ENCODE peak calls at places on chromosomes 16 and 17, in five cellular contexts. L is caudate nucleus; X is activated CD8-positive, alpha-beta T cell treated with anti-CD3 and anti-CD28 coated beads, Interleukin-2, amount 10 ng/mL, durations not matched to agents 7 days and 5 days; I is stimulated activated naive CD8-positive, alpha-beta T cell treated with anti-CD3 and anti-CD28 coated beads, Interleukin-15, Interleukin-2, amounts not matched to agents 100 U/mL and 50 U/mL, for 24 hours; V is cardiac fibroblast. E is an unnamed sample.
A peak's percentile ranks its signal among the peaks of the same experiment; 100 is the strongest.

GRCh38 chr16:23871924-23872323 is 36.1 kb downstream of the PRKCB start:
- DNase-seq in X (no peak), V (no peak), L (no peak), I (no peak), E (no peak)

GRCh38 chr17:78979780-78980623 is at the start of gene LGALS3BP:
- DNase-seq in L (peak; percentile 84), X (peak; percentile 55), V (peak; percentile 94), I (peak; percentile 28), E (no peak)

GRCh38 chr16:79272141-79272577 is 328.4 kb downstream of the MAF start:
- DNase-seq in X (peak; percentile 89), L (no peak), I (peak; percentile 74), V (no peak), E (no peak)

GRCh38 chr16:1559446-1559975 is 26.0 kb downstream of the TMEM204 start:
- DNase-seq in V (no peak), X (peak; percentile 74), I (no peak), L (no peak), E (no peak)

GRCh38 chr16:86379505-86379846 is 130.9 kb upstream of the FOXF1 start:
- DNase-seq in I (no peak), V (peak; percentile 75), L (no peak), X (no peak), E (no peak)

GRCh38 chr16:79607587-79607986 is 7.0 kb upstream of the MAF start:
- DNase-seq in I (no peak), X (no peak), V (peak; percentile 42), L (no peak), E (no peak)

GRCh38 chr16:56600398-56600999 is 7.9 kb upstream of the MT2A start:
- DNase-seq in I (peak; percentile 20), V (peak; percentile 67), X (peak; percentile 60), L (peak; percentile 59), E (no peak)

GRCh38 chr16:7013990-7014389 is 318.7 kb upstream of the RBFOX1 start:
- DNase-seq in V (no peak), I (no peak), X (no peak), L (no peak), E (no peak)

GRCh38 chr17:35160354-35161201 is 13.0 kb downstream of the UNC45B start:
- DNase-seq in X (peak; percentile 44), I (peak; percentile 48), L (no peak), V (no peak), E (no peak)

GRCh38 chr17:3659541-3660111 is 8.8 kb downstream of the TAX1BP3 start:
- DNase-seq in L (no peak), X (no peak), I (no peak), V (peak; percentile 95), E (no peak)

GRCh38 chr17:7549401-7550055 is 670 bp downstream of the TNFSF12 start:
- DNase-seq in L (peak; percentile 88), I (peak; percentile 51), V (no peak), X (peak; percentile 64), E (no peak)

GRCh38 chr17:66098040-66098439 is 93.9 kb downstream of the CEP112 start:
- DNase-seq in X (no peak), I (no peak), L (no peak), V (no peak), E (no peak)

GRCh38 chr17:15091825-15092224 is 173.3 kb downstream of the PMP22 start:
- DNase-seq in L (no peak), I (no peak), V (peak; percentile 3), X (no peak), E (no peak)

GRCh38 chr16:84547539-84548058 is 43.1 kb upstream of the MEAK7 start:
- DNase-seq in I (peak; percentile 63), X (peak; percentile 30), V (no peak), L (no peak), E (no peak)

GRCh38 chr17:71765437-71765836 is 355.4 kb upstream of the SOX9 start:
- DNase-seq in L (no peak), I (no peak), X (no peak), V (no peak), E (no peak)

GRCh38 chr16:49483251-49483650 is 109.6 kb downstream of the C16orf78 start:
- DNase-seq in V (no peak), X (no peak), L (no peak), I (no peak), E (no peak)

GRCh38 chr17:28900986-28901726 is 1.7 kb downstream of the DHRS13 start:
- DNase-seq in X (no peak), I (no peak), V (no peak), L (no peak), E (no peak)

GRCh38 chr17:38914741-38915638 is 10.4 kb upstream of the LASP1NB start:
- DNase-seq in V (no peak), X (no peak), L (no peak), I (no peak), E (no peak)

GRCh38 chr16:7209598-7209997 is 123.0 kb upstream of the RBFOX1 start:
- DNase-seq in I (no peak), X (no peak), V (no peak), L (peak; percentile 53), E (no peak)

GRCh38 chr16:57111420-57111819 is 19.0 kb downstream of the CPNE2 start:
- DNase-seq in V (no peak), X (no peak), L (no peak), I (no peak), E (peak; percentile 33)

GRCh38 chr17:42378597-42379594 is 9.3 kb downstream of the STAT3 start:
- DNase-seq in I (no peak), X (no peak), V (peak; percentile 46), L (no peak), E (no peak)

GRCh38 chr17:79220715-79221291 is 146.2 kb downstream of the ENGASE start:
- DNase-seq in X (no peak), I (no peak), V (no peak), L (no peak), E (no peak)

GRCh38 chr17:49511810-49512209 is 16.7 kb downstream of the NGFR start:
- DNase-seq in L (no peak), X (no peak), V (no peak), I (no peak), E (no peak)

GRCh38 chr16:72372646-72373045 is 200.7 kb upstream of the PMFBP1 start:
- DNase-seq in I (no peak), L (no peak), V (peak; percentile 13), X (no peak), E (no peak)

GRCh38 chr17:6043405-6043804 is 26.8 kb upstream of the WSCD1 start:
- DNase-seq in I (no peak), V (no peak), X (no peak), L (no peak), E (no peak)

GRCh38 chr17:75163074-75163473 is 8.8 kb upstream of the JPT1 start:
- DNase-seq in I (no peak), L (no peak), X (no peak), V (no peak), E (no peak)

GRCh38 chr16:3754304-3754703 is 37.0 kb upstream of the TRAP1 start:
- DNase-seq in L (no peak), X (no peak), I (no peak), V (peak; percentile 32), E (no peak)

GRCh38 chr16:58863761-58864160 is 129.6 kb upstream of the GOT2 start:
- DNase-seq in X (no peak), I (no peak), V (no peak), L (no peak), E (no peak)

GRCh38 chr16:18789850-18790706 is at the start of gene RPS15A:
- DNase-seq in I (peak; percentile 91), L (peak; percentile 96), V (peak; percentile 98), X (peak; percentile 97), E (peak; percentile 91)

GRCh38 chr17:41519501-41520224 is 973 bp upstream of the KRT15 start:
- DNase-seq in X (no peak), V (no peak), I (no peak), L (no peak), E (no peak)

GRCh38 chr16:20317117-20317516 is 10.2 kb downstream of the GP2 start:
- DNase-seq in I (no peak), X (no peak), L (no peak), V (no peak), E (no peak)

GRCh38 chr17:74429604-74430384 is 2.1 kb upstream of the GPRC5C start:
- DNase-seq in L (no peak), X (no peak), V (no peak), I (no peak), E (no peak)

E was measured in GF-D8.